ENCODE peak calls at places on chromosomes 3 and 15, in eight cellular contexts. L is gastrocnemius medialis, K is stomach, Y is psoas muscle, T is body of pancreas, C is lung, F is upper lobe of right lung, J is thoracic aorta. O is an unnamed sample.

GRCh38 chr3:100650651-100651611 is 41.5 kb downstream of the ADGRG7 start:
- DNase-seq in J (no peak), C (no peak), L (no peak), K (no peak), F (no peak), T (no peak), Y (no peak), O (no peak)

GRCh38 chr3:126021224-126021623 is 52.2 kb downstream of the ROPN1B start:
- DNase-seq in F (no peak), L (no peak), K (no peak), C (no peak), T (no peak), J (no peak), Y (no peak), O (no peak)

GRCh38 chr3:60010778-60011177 is 961.0 kb upstream of the CFAP20DC start:
- DNase-seq in J (no peak), C (no peak), K (no peak), Y (no peak), T (peak; percentile 4), L (no peak), F (no peak), O (no peak)

GRCh38 chr15:60358935-60359672 is 38.7 kb downstream of the ANXA2 start:
- DNase-seq in C (no peak), Y (no peak), K (peak; percentile 48), J (no peak), L (no peak), T (peak; percentile 26), F (no peak), O (peak; percentile 68)

GRCh38 chr3:12994357-12994606 is 78.9 kb downstream of the IQSEC1 start:
- DNase-seq in Y (peak; percentile 63), L (peak; percentile 55), K (peak; percentile 58), C (no peak), J (no peak), T (peak; percentile 51), F (peak; percentile 83), O (no peak)

GRCh38 chr15:29208352-29208751 is 61.3 kb downstream of the NSMCE3 start:
- DNase-seq in K (no peak), C (no peak), J (no peak), Y (no peak), F (no peak), L (no peak), T (no peak), O (peak; percentile 1)

GRCh38 chr3:134840459-134840858 is 45.4 kb downstream of the EPHB1 start:
- DNase-seq in K (no peak), L (no peak), Y (no peak), T (no peak), F (no peak), C (no peak), J (no peak), O (no peak)

GRCh38 chr3:159620281-159620680 is 368.4 kb upstream of the IL12A start:
- DNase-seq in C (no peak), J (no peak), K (no peak), T (no peak), L (no peak), Y (no peak), F (no peak), O (no peak)

GRCh38 chr3:16369247-16369646 is 104.2 kb downstream of the OXNAD1 start:
- DNase-seq in Y (no peak), K (no peak), L (no peak), C (no peak), J (no peak), F (no peak), T (no peak), O (no peak)

GRCh38 chr3:14434105-14434504 is 31.7 kb downstream of the SLC6A6 start:
- DNase-seq in T (no peak), K (peak; percentile 52), L (peak; percentile 82), J (no peak), F (peak; percentile 79), C (no peak), Y (peak; percentile 68), O (no peak)

GRCh38 chr15:31598620-31599019 is 272.0 kb downstream of the KLF13 start:
- DNase-seq in J (no peak), F (peak; percentile 83), T (no peak), K (no peak), C (peak; percentile 61), Y (no peak), L (no peak), O (peak; percentile 71)

GRCh38 chr3:129908417-129908816 is 14.9 kb upstream of the TMCC1 start:
- DNase-seq in L (no peak), Y (no peak), C (no peak), T (peak; percentile 53), J (no peak), F (no peak), K (no peak), O (no peak)

GRCh38 chr3:132038198-132038825 is 3.5 kb upstream of the CPNE4 start:
- DNase-seq in C (no peak), K (no peak), Y (no peak), L (no peak), T (no peak), J (no peak), F (no peak), O (peak; percentile 27)

GRCh38 chr15:46386356-46386755 is 751.5 kb downstream of the SQOR start:
- DNase-seq in F (no peak), L (no peak), C (no peak), T (no peak), J (no peak), Y (no peak), K (no peak), O (no peak)

DNA sequence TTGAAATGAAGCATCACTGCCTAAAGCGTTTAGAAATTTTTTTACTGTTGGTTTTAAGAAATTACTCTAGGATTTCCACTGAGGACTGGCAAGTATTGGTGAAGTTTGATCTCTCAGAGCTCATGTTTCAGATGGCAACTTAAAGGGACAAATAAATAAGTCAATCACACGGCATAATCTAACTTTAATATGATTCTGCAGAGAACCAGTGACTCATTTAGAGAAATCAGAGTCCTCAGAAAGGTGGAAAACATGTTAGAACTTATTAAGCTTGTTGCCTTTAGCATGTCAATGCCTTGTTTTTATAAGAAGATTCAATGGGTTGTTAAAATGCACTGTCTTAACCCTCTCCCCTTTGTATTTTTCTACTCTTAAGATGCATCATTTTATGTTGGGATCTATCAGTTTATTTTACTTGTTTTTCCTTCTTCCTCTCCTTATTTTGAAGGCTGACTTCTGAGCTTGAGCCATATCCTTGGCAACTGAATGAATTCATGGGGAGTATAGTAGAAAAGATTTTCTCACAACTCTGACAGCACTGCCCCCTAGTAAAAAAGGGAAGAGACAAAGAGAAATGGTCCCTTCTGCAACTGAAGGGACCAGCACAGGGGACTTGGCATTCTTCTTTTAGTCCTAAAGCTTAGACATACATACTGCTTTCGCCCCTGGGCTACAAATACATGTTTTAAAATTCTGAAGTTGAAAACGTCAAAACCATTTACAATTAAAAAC is 431.2 kb downstream of the LPP start:
- DNase-seq in F (no peak), T (no peak), L (no peak), C (no peak), K (no peak), Y (no peak), J (no peak), O (peak; percentile 27)
- H3K27ac ChIP-seq in F (peak overlapping the region; percentile 7), T (no peak overlapping the region), L (peak overlapping the region; percentile 72), C (no peak overlapping the region), K (peak overlapping the region; percentile 28), Y (peak overlapping the region; percentile 83), J (peak overlapping the region; percentile 55), O (no peak overlapping the region)

GRCh38 chr3:51311055-51311454 is 74.0 kb upstream of the MANF start:
- DNase-seq in C (no peak), K (no peak), J (no peak), L (no peak), T (no peak), Y (no peak), F (no peak), O (peak; percentile 28)
- TF ChIP-seq CTCF in C (no peak), K (no peak), J (no peak), L (no peak), T (no peak), Y (no peak), F (peak; percentile 26), O (peak; percentile 41)

GRCh38 chr3:169946336-169946735 is 20.3 kb upstream of the SEC62 start:
- DNase-seq in C (no peak), J (no peak), T (no peak), F (no peak), K (no peak), Y (no peak), L (no peak), O (no peak)
- H3K4me1 ChIP-seq in C (peaks cover 3% of the 10 kb centered on the region), J (no peaks in the 10 kb centered on the region), T (peaks cover 11% of the 10 kb centered on the region), F (peaks cover 6% of the 10 kb centered on the region), K (peaks cover 18% of the 10 kb centered on the region), Y (no peaks in the 10 kb centered on the region), L (no peaks in the 10 kb centered on the region), O (peaks cover 14% of the 10 kb centered on the region)

GRCh38 chr15:80479191-80479590 is 75.0 kb downstream of the ARNT2 start:
- DNase-seq in C (no peak), K (no peak), Y (no peak), J (no peak), F (no peak), L (no peak), T (no peak), O (no peak)
- H3K27ac ChIP-seq in C (no peak overlapping the region), K (no peak overlapping the region), Y (no peak overlapping the region), J (no peak overlapping the region), F (no peak overlapping the region), L (no peak overlapping the region), T (no peak overlapping the region), O (no peak overlapping the region)

DNA sequence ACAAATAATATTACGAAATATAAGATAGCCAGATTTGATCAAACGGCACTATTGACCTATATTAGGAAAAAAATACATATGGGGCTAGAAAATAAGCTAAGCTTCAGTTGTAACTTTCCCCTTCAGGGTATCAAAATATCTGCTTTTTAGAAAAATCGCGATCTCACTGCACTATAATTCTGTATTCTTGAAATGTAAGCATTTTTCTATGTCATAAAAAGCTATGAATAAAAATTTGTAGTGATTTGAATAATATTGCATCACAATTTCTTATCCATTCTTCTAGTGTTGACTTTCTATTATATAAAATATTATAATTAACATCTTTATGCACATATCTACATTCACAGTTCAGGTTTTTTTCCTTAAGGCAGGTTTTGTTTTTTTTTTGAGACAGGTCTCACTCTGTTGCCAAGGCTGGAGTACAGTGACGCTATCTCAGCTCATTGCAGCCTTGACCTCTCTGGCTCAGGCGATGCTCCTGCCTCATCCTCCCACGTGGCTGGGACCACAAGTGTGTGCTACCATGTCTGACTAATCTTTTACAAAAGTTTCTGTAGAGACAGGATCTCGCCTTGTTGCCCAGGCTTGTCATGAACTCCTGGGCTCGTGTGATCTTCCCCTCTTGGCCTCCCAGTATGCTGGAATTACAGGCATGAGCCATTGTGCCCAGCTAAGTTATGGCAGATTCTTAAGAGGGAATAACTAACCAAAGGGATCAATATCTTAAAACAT is 21.6 kb downstream of the EMC4 start:
- DNase-seq in F (no peak), Y (no peak), J (no peak), L (no peak), C (no peak), K (no peak), T (no peak), O (no peak)
- TF ChIP-seq CTCF in F (no peak), Y (no peak), J (no peak), L (no peak), C (no peak), K (no peak), T (no peak), O (no peak)

GRCh38 chr15:71329041-71329440 is 213.8 kb downstream of the THSD4 start:
- DNase-seq in L (no peak), F (no peak), J (peak; percentile 23), T (peak; percentile 41), K (no peak), C (no peak), Y (peak; percentile 20), O (peak; percentile 50)
- H3K4me1 ChIP-seq in L (peaks cover 31% of the 10 kb centered on the region), F (peaks cover 5% of the 10 kb centered on the region), J (peaks cover 81% of the 10 kb centered on the region), T (no peaks in the 10 kb centered on the region), K (peaks cover 24% of the 10 kb centered on the region), C (peaks cover 22% of the 10 kb centered on the region), Y (peaks cover 36% of the 10 kb centered on the region), O (no peaks in the 10 kb centered on the region)

O was measured in cardiac muscle cell.